ENCODE peak calls at places on chromosome 4, in seven cellular contexts. J, U, Y, H, B, Q and P are unnamed samples.

GRCh38 chr4:153787156-153787555 is 1.7 kb downstream of the SFRP2 start:
- DNase-seq in J (no peak), U (no peak), Y (no peak), H (no peak), B (no peak), Q (no peak), P (no peak)

GRCh38 chr4:4990857-4991540 is 28.3 kb downstream of the CYTL1 start:
- DNase-seq in J (no peak), U (peak), Y (peak), H (peak), B (peak), Q (peak), P (peak)

GRCh38 chr4:159319027-159319426 is 216.1 kb downstream of the RAPGEF2 start:
- DNase-seq in J (no peak), U (no peak), Y (no peak), H (no peak), B (no peak), Q (no peak), P (no peak)

GRCh38 chr4:151788021-151788420 is 27.2 kb upstream of the GATB start:
- DNase-seq in J (no peak), U (no peak), Y (no peak), H (no peak), B (no peak), Q (no peak), P (no peak)

GRCh38 chr4:5953003-5953951 is 60.4 kb upstream of the CRMP1 start:
- DNase-seq in J (no peak), U (no peak), Y (no peak), H (no peak), B (no peak), Q (peak), P (no peak)

GRCh38 chr4:33369366-33369899 is 2649.3 kb downstream of the PCDH7 start:
- DNase-seq in J (no peak), U (no peak), Y (peak), H (no peak), B (no peak), Q (no peak), P (no peak)

GRCh38 chr4:3336389-3337356 is 43.9 kb downstream of the RGS12 start:
- DNase-seq in J (no peak), U (no peak), Y (no peak), H (no peak), B (no peak), Q (no peak), P (peak)

GRCh38 chr4:158302076-158302866 is 92.0 kb downstream of the TMEM144 start:
- DNase-seq in J (no peak), U (no peak), Y (peak), H (peak), B (no peak), Q (no peak), P (no peak)

GRCh38 chr4:154354883-154355282 is 136.7 kb downstream of the DCHS2 start:
- DNase-seq in J (no peak), U (no peak), Y (no peak), H (no peak), B (no peak), Q (no peak), P (no peak)

GRCh38 chr4:139639654-139640053 is 26.0 kb upstream of the MGST2 start:
- DNase-seq in J (no peak), U (no peak), Y (no peak), H (no peak), B (no peak), Q (no peak), P (no peak)